ENCODE peak calls at places on chromosomes 3 and 15, in four cellular contexts. M is GM12878, C is HL-60, V is K562. I is an unnamed sample.

GRCh38 chr3:71543371-71544016 is 40.0 kb downstream of the FOXP1 start:
- DNase-seq in M (no peak), C (no peak), V (no peak), I (no peak)

GRCh38 chr3:128187495-128187894 is 34.2 kb downstream of the EEFSEC start:
- DNase-seq in M (no peak), C (no peak), V (no peak), I (no peak)

GRCh38 chr3:7536510-7536909 is 675.6 kb downstream of the GRM7 start:
- DNase-seq in M (no peak), C (no peak), V (no peak), I (no peak)

GRCh38 chr3:2923390-2923789 is 186.8 kb downstream of the IL5RA start:
- DNase-seq in M (no peak), C (peak), V (no peak), I (no peak)

GRCh38 chr3:146024260-146024659 is 136.7 kb downstream of the PLOD2 start:
- DNase-seq in M (no peak), C (no peak), V (no peak), I (no peak)

GRCh38 chr3:33277193-33277882 is at the start of gene FBXL2:
- DNase-seq in M (no peak), C (no peak), V (peak), I (peak)

GRCh38 chr15:89776274-89777072 is at the start of gene MESP2:
- DNase-seq in M (no peak), C (peak), V (peak), I (peak)

GRCh38 chr15:94293411-94294402 is 62.3 kb downstream of the MCTP2 start:
- DNase-seq in M (no peak), C (no peak), V (no peak), I (no peak)

GRCh38 chr3:31925271-31925630 is 55.8 kb downstream of the OSBPL10 start:
- DNase-seq in M (no peak), C (no peak), V (no peak), I (no peak)

GRCh38 chr3:125214738-125215137 is 2.2 kb upstream of the SLC12A8 start:
- DNase-seq in M (no peak), C (no peak), V (no peak), I (no peak)

GRCh38 chr3:182388506-182388905 is 404.8 kb upstream of the ATP11B start:
- DNase-seq in M (no peak), C (no peak), V (no peak), I (no peak)

GRCh38 chr15:70533931-70534742 is 229.2 kb downstream of the UACA start:
- DNase-seq in M (no peak), C (no peak), V (no peak), I (no peak)

GRCh38 chr3:17552351-17552750 is 190.1 kb downstream of the TBC1D5 start:
- DNase-seq in M (no peak), C (no peak), V (no peak), I (no peak)

GRCh38 chr3:64187065-64187959 is 38.0 kb downstream of the PRICKLE2 start:
- DNase-seq in M (no peak), C (no peak), V (no peak), I (no peak)

GRCh38 chr3:157494581-157495281 is 8.5 kb downstream of the VEPH1 start:
- DNase-seq in M (no peak), C (no peak), V (no peak), I (no peak)

GRCh38 chr15:51688863-51689262 is 7.6 kb downstream of the SCG3 start:
- DNase-seq in M (no peak), C (no peak), V (peak), I (no peak)
- TF ChIP-seq SPI1 in M (no peak), C (no peak), V (no peak), I (no peak)

GRCh38 chr3:170470063-170471006 is 51.7 kb downstream of the CLDN11 start:
- DNase-seq in M (no peak), C (no peak), V (no peak), I (no peak)
- TF ChIP-seq SPI1 in M (no peak), C (no peak), V (no peak), I (no peak)

DNA sequence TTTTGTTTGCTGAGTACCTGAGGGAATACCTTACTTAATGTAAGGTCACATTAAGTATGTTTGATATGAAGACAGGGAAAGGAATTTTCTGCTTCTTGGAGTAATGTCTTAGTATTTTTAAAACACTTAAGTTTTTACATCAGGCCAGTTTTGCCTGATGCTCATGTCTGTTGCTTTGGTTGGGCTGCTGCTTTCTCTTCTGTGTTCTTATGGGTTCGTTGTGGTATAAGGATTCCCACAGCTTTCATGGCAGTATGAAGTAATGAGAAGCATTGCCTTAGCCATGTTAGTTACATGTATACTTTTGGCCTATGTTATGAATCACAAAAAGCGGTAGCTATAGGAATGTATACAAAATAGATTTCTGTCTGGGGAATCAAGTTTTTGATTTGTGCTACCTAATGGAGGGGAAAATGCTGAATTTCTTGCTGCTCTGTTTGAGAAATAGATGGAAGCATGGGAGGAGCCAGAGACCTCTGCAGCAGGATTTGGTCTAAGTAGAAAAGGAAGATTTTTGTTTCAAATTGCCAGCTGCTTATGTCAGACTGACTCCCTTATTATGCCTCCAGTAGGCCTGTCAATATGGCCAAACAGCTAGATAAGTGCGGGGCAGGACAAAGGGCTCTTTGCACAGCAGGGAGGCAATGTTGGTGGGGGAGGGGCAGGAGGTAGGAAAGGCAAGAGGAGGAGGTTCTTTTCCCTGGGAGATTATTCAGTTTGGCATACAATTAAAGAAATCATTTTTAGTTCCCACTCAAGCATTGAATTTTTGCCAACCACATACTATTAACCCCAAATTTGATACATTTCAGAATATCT is 5.2 kb downstream of the SETD5 start:
- DNase-seq in M (no peak), C (no peak), V (peak), I (no peak)
- TF ChIP-seq SPI1 in M (no peak), C (no peak), V (no peak), I (no peak)

GRCh38 chr15:60004019-60004845 is at the start of gene FOXB1:
- DNase-seq in M (no peak), C (peak), V (no peak), I (no peak)
- TF ChIP-seq SPI1 in M (no peak), C (no peak), V (no peak), I (no peak)

GRCh38 chr3:177743491-177743890 is 546.2 kb upstream of the TBL1XR1 start:
- DNase-seq in M (no peak), C (no peak), V (no peak), I (no peak)

GRCh38 chr3:177742273-177742672 is 545.0 kb upstream of the TBL1XR1 start:
- DNase-seq in M (no peak), C (no peak), V (no peak), I (no peak)

GRCh38 chr3:177746259-177747021 is 549.2 kb upstream of the TBL1XR1 start:
- DNase-seq in M (no peak), C (no peak), V (no peak), I (no peak)

GRCh38 chr3:177749836-177750235 is 552.6 kb upstream of the TBL1XR1 start:
- DNase-seq in M (no peak), C (no peak), V (no peak), I (no peak)

DNA sequence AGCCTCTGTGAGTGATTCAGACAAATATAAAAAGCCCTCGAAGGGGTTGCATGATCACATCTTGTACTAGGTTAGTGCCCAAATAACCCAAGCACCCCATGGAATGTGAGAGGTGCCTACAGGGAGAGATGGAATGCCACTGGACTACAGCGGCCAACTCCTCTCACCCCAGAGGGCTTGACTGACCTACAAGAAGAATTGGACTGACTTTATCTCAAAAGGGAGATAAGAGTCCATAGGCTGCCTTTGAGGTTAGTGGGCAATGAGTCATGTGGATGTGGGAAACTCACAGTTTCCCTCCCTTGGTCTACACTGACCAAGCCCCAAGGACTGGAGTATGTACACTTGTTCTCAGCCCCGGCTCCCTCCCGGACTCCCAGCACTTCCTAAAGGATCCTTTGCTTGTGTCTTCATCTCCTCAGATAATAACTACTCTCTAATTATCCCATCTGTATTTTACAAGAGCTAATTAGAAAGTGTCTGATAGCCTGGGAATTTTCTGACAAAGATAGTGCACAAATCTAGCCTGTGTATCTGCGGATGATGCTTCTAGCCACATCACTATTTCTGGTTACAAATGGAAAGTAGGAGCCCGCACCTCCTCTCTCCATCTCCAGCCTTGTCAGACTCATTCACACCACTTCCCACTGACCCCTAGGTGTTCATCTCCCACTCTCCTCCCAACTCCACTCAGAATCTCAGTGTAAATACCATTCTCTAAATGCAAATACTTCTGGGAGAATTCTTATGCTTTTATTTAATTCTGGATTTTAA is 547.8 kb upstream of the TBL1XR1 start:
- DNase-seq in M (no peak), C (no peak), V (no peak), I (no peak)
- TF ChIP-seq SPI1 in M (no peak), C (no peak), V (no peak), I (no peak)

DNA sequence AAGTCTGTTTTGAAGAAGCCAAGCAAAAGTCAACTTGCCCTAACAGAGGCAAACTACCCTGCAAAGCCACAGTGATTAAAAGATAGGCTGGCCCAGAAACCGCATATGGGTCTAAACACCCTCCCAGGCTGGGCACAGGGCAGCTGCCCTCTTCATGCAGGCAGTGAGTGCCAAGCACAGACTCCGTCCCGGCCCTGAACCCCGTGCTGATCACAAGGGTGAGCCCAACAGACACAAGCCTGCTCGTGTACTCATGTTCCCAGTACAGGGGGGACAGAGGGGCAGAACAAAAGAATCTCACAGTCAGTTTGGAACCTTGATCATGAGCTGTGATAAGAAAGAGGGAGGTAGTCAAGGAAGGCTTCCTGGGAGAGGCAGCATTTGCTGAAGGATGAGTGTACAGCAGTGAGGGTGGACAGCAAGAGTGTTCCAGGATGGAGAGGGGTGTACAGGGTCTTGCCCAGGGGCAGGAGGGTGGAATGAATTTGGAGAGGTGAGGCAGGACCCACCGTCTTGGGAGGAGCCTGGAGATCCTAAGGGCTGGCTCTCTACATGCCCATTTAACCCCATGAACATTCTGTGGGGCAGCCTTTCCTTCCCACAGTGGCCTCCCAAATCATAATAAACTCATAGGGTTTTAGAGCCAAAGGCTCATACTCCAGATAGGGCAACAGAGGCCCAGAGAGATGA is 43.2 kb upstream of the PRR23E start:
- DNase-seq in M (no peak), C (no peak), V (no peak), I (no peak)
- TF ChIP-seq SPI1 in M (no peak), C (no peak), V (no peak), I (no peak)

DNA sequence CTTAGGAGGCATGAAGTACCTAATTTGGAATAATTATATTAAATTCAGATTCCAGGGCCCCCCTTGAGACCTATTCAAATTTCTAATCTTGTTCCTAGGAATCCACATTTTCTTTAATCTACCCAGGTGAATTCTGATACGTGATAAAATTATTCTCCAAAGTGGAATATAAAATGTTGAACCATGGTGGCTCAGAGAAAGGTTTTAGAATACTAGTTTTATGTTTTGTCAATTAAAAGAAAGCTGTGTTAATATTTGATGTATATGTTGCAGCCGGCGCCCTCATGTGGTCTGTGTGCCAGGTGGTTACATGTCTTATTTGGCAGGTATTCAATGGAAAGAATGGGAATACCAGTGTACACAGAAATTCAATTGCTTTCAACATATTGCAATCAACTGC is 321.8 kb downstream of the FEZF2 start:
- DNase-seq in M (no peak), C (no peak), V (peak), I (no peak)
- TF ChIP-seq SPI1 in M (no peak), C (no peak), V (no peak), I (no peak)

DNA sequence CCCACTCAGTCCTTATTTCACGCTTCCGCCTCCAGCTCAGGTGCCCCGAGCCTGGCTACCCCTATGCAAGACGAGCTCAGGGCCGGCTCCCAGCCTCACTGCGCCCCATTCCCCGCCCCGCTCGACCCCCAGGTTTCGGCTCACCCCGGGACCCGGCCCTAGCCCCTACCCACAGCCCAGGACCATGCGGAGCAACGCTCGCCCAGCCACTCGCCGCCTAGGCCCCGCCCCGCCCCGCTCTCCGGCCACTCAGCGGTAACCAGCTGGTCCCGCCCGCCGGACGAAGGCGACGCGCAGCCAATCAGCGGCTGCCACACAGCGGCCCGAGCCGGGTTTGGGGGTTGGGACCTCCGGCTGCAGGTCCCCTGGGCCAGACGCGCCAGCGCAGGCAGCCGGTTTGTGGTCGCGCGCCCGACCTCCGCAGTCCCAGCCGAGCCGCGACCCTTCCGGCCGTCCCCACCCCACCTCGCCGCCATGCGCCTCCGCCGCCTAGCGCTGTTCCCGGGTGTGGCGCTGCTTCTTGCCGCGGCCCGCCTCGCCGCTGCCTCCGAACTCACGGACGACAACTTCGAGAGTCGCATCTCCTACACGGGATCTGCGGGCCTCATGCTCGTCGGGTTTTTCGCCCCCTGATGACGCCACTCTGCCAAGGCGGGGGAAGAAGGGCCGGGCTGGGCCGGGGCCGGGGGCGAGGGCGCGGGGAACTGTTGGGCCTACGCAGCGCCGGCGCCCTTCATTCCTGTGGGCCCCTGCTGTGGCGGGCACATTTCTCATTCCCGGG is at the start of gene CATSPER2:
- DNase-seq in M (no peak), C (no peak), V (no peak), I (no peak)
- TF ChIP-seq SPI1 in M (no peak), C (no peak), V (no peak), I (no peak)

GRCh38 chr3:47412453-47412756 is 31.6 kb downstream of the PTPN23 start:
- DNase-seq in M (no peak), C (no peak), V (no peak), I (no peak)
- TF ChIP-seq SPI1 in M (no peak), C (no peak), V (no peak), I (no peak)